ENCODE peak calls at places on chromosome X, in five cellular contexts. D is coronary artery, Z is upper lobe of right lung, V is glutamatergic neuron, S is lower leg skin. E is an unnamed sample.

GRCh38 chrX:3548743-3549441 is 164.6 kb downstream of the PRKX start:
- DNase-seq in D (no peak), Z (no peak), V (no peak), S (no peak), E (no peak)

GRCh38 chrX:38055170-38055847 is 49.0 kb downstream of the SYTL5 start:
- DNase-seq in D (no peak), Z (no peak), V (no peak), S (no peak), E (no peak)

GRCh38 chrX:16665089-16665488 is 15.1 kb downstream of the S100G start:
- DNase-seq in D (no peak), Z (no peak), V (no peak), S (no peak), E (no peak)

GRCh38 chrX:151151668-151152267 is 24.6 kb upstream of the GPR50 start:
- DNase-seq in D (no peak), Z (no peak), V (no peak), S (no peak), E (no peak)

GRCh38 chrX:964831-965416 is 247.5 kb downstream of the CRLF2 start:
- DNase-seq in D (no peak), Z (no peak), V (no peak), S (peak), E (peak)

GRCh38 chrX:6226646-6227444 is 1.8 kb downstream of the NLGN4X start:
- DNase-seq in D (no peak), Z (no peak), V (peak), S (no peak), E (no peak)

GRCh38 chrX:155334486-155335316 is at the start of gene CLIC2:
- DNase-seq in D (no peak), Z (no peak), V (no peak), S (peak), E (no peak)

GRCh38 chrX:11579856-11580595 is 85.7 kb downstream of the ARHGAP6 start:
- DNase-seq in D (no peak), Z (no peak), V (no peak), S (no peak), E (no peak)

GRCh38 chrX:97380200-97380599 is 496.5 kb downstream of the RPA4 start:
- DNase-seq in D (no peak), Z (no peak), V (no peak), S (no peak), E (no peak)

GRCh38 chrX:119573840-119574393 is 446 bp upstream of the UBE2A start:
- DNase-seq in D (peak), Z (no peak), V (no peak), S (no peak), E (no peak)

GRCh38 chrX:1455948-1456280 is 3.2 kb upstream of the ASMTL start:
- DNase-seq in D (peak), Z (no peak), V (no peak), S (peak), E (no peak)

GRCh38 chrX:13452283-13452682 is 117.1 kb upstream of the EGFL6 start:
- DNase-seq in D (no peak), Z (no peak), V (no peak), S (no peak), E (no peak)

GRCh38 chrX:153735274-153735673 is 10.6 kb downstream of the ABCD1 start:
- DNase-seq in D (no peak), Z (no peak), V (no peak), S (no peak), E (no peak)

GRCh38 chrX:72255445-72255844 is 16.6 kb upstream of the ERCC6L start:
- DNase-seq in D (no peak), Z (peak), V (peak), S (no peak), E (no peak)

GRCh38 chrX:46551494-46552128 is 6.4 kb upstream of the ZNF674 start:
- DNase-seq in D (no peak), Z (no peak), V (no peak), S (no peak), E (no peak)

GRCh38 chrX:151973851-151974335 is 583 bp downstream of the GABRE start:
- DNase-seq in D (peak), Z (peak), V (peak), S (peak), E (no peak)

GRCh38 chrX:136828830-136829229 is 48.1 kb upstream of the ARHGEF6 start:
- DNase-seq in D (no peak), Z (no peak), V (no peak), S (no peak), E (no peak)

GRCh38 chrX:43612400-43612799 is 43.7 kb upstream of the MAOA start:
- DNase-seq in D (no peak), Z (no peak), V (no peak), S (no peak), E (no peak)

GRCh38 chrX:14946721-14947120 is 73.5 kb downstream of the MOSPD2 start:
- DNase-seq in D (no peak), Z (no peak), V (no peak), S (no peak), E (no peak)

GRCh38 chrX:38216642-38217041 is 4.0 kb downstream of the SRPX start:
- DNase-seq in D (no peak), Z (no peak), V (no peak), S (no peak), E (no peak)

GRCh38 chrX:55450259-55450658 is 1.7 kb upstream of the MAGEH1 start:
- DNase-seq in D (no peak), Z (no peak), V (no peak), S (no peak), E (no peak)

GRCh38 chrX:29422034-29422433 is 793.3 kb upstream of the MAGEB2 start:
- DNase-seq in D (no peak), Z (no peak), V (no peak), S (no peak), E (no peak)

GRCh38 chrX:38095971-38096529 is 89.7 kb downstream of the SYTL5 start:
- DNase-seq in D (no peak), Z (no peak), V (no peak), S (no peak), E (no peak)

GRCh38 chrX:12440245-12440644 is 302.0 kb downstream of the FRMPD4 start:
- DNase-seq in D (no peak), Z (no peak), V (no peak), S (no peak), E (no peak)

GRCh38 chrX:120749141-120749846 is 119.4 kb upstream of the C1GALT1C1 start:
- DNase-seq in D (no peak), Z (no peak), V (no peak), S (no peak), E (no peak)

GRCh38 chrX:132365490-132365889 is 123.3 kb downstream of the MBNL3 start:
- DNase-seq in D (no peak), Z (no peak), V (no peak), S (no peak), E (no peak)

GRCh38 chrX:10235851-10236250 is 79.1 kb downstream of the CLCN4 start:
- DNase-seq in D (peak), Z (no peak), V (no peak), S (no peak), E (no peak)

GRCh38 chrX:20378291-20378920 is 111.7 kb upstream of the RPS6KA3 start:
- DNase-seq in D (no peak), Z (no peak), V (no peak), S (no peak), E (no peak)

GRCh38 chrX:29724316-29724715 is 491.0 kb upstream of the MAGEB2 start:
- DNase-seq in D (no peak), Z (no peak), V (no peak), S (no peak), E (no peak)

GRCh38 chrX:148372925-148373324 is 127.5 kb upstream of the AFF2 start:
- DNase-seq in D (no peak), Z (no peak), V (no peak), S (no peak), E (no peak)

GRCh38 chrX:50054147-50054546 is 131.8 kb downstream of the CLCN5 start:
- DNase-seq in D (no peak), Z (no peak), V (no peak), S (no peak), E (no peak)

GRCh38 chrX:104647084-104647483 is 81.1 kb downstream of the IL1RAPL2 start:
- DNase-seq in D (no peak), Z (no peak), V (no peak), S (peak), E (no peak)

GRCh38 chrX:153538424-153538823 is 21.0 kb downstream of the ATP2B3 start:
- DNase-seq in D (no peak), Z (no peak), V (no peak), S (no peak), E (no peak)

GRCh38 chrX:40158036-40158706 is 60.4 kb upstream of the BCOR start:
- DNase-seq in D (no peak), Z (peak), V (peak), S (no peak), E (no peak)

GRCh38 chrX:47189906-47190305 is 3.7 kb upstream of the UBA1 start:
- DNase-seq in D (no peak), Z (no peak), V (no peak), S (no peak), E (no peak)

GRCh38 chrX:129779747-129780146 is at the start of gene SASH3:
- DNase-seq in D (no peak), Z (peak), V (no peak), S (no peak), E (no peak)

GRCh38 chrX:87337267-87337666 is 180.3 kb upstream of the KLHL4 start:
- DNase-seq in D (no peak), Z (no peak), V (no peak), S (no peak), E (no peak)

GRCh38 chrX:143633530-143634372 is 2.1 kb downstream of the SLITRK4 start:
- DNase-seq in D (no peak), Z (no peak), V (peak), S (no peak), E (no peak)
- TF ChIP-seq CTCF in D (no peak), Z (no peak), V (no peak), S (no peak), E (no peak)

DNA sequence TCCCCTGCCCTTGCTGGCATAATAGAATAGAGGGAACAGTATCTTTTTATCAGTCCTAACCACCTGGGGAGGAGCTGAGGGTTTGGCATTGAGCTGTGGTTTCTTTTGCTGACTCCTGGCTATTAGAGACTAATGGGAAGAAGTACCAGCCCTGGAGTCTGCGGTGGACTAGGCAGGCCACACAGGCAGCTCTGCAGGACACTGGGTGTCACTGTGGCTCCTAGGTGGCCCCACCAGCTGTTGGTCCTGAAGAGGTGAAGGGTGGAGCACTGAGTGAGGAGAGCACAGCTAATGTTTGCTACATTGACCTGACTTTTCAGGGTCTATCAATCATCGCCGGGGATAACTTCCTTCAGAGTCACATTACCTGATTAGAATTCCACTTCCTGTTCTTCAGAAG is 52.8 kb upstream of the GPC4 start:
- DNase-seq in D (no peak), Z (no peak), V (no peak), S (no peak), E (no peak)
- TF ChIP-seq CTCF in D (no peak), Z (no peak), V (no peak), S (no peak), E (no peak)

GRCh38 chrX:126376465-126376864 is 176.1 kb downstream of the DCAF12L1 start:
- DNase-seq in D (no peak), Z (no peak), V (no peak), S (no peak), E (no peak)
- TF ChIP-seq CTCF in D (no peak), Z (no peak), V (no peak), S (no peak), E (no peak)

GRCh38 chrX:107542500-107542899 is 85.8 kb upstream of the PRPS1 start:
- DNase-seq in D (no peak), Z (no peak), V (no peak), S (no peak), E (no peak)
- TF ChIP-seq CTCF in D (no peak), Z (no peak), V (no peak), S (no peak), E (peak)

GRCh38 chrX:18949902-18950301 is 34.0 kb downstream of the PHKA2 start:
- DNase-seq in D (no peak), Z (no peak), V (no peak), S (peak), E (peak)

GRCh38 chrX:18955676-18956075 is 28.2 kb downstream of the PHKA2 start:
- DNase-seq in D (no peak), Z (no peak), V (no peak), S (no peak), E (no peak)

GRCh38 chrX:18946157-18946556 is 37.8 kb downstream of the PHKA2 start:
- DNase-seq in D (no peak), Z (no peak), V (no peak), S (peak), E (no peak)

GRCh38 chrX:18956322-18957032 is 27.4 kb downstream of the PHKA2 start:
- DNase-seq in D (no peak), Z (no peak), V (no peak), S (no peak), E (no peak)

DNA sequence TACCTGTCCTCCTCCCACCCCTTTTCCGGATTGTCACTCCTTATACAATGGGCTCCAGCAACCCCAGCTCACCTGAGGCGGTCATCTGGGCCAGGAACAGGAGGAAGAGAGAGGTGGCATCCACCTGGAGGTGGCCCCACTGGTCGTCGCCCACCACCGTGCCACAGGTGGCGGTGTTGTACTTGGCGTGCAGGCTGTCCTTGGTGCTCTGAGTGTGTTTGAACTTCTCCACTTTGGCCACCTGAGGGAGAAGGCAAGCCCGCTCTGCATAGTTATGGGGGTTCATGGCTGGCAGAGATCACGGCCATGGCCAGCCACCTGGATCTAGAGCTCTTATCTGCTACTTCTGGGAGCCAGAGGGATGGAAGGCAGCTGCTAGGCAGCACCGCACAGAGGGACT is 32.9 kb downstream of the PHKA2 start:
- DNase-seq in D (no peak), Z (no peak), V (no peak), S (peak), E (no peak)
- TF ChIP-seq CTCF in D (no peak), Z (no peak), V (no peak), S (no peak), E (no peak)

E was measured in osteocyte.